ENCODE peak calls at places on chromosomes 3 and 15, in five cellular contexts. P is amygdala, H is AML-193, N is fibroblast of lung, E is germinal center. O is an unnamed sample.

GRCh38 chr15:56857828-56858227 is 60.6 kb upstream of the TCF12 start:
- DNase-seq in H (no peak), E (no peak), N (no peak), P (no peak), O (no peak)

GRCh38 chr3:123695152-123695551 is 110.3 kb upstream of the HACD2 start:
- DNase-seq in E (no peak), P (no peak), N (no peak), H (no peak), O (no peak)

GRCh38 chr15:31268108-31268501 is 58.5 kb upstream of the KLF13 start:
- DNase-seq in E (no peak), P (no peak), N (no peak), H (peak; percentile 74), O (no peak)

GRCh38 chr15:81195339-81195864 is 1.3 kb upstream of the IL16 start:
- DNase-seq in N (no peak), H (no peak), E (no peak), P (no peak), O (no peak)

GRCh38 chr15:71334434-71334833 is 219.2 kb downstream of the THSD4 start:
- DNase-seq in P (no peak), E (no peak), H (no peak), N (no peak), O (no peak)

GRCh38 chr3:124428372-124429128 is 301.7 kb upstream of the UMPS start:
- DNase-seq in N (peak; percentile 17), H (no peak), E (no peak), P (no peak), O (no peak)

GRCh38 chr3:13079051-13079450 is 5.8 kb upstream of the IQSEC1 start:
- DNase-seq in N (no peak), P (no peak), H (no peak), E (no peak), O (no peak)

GRCh38 chr3:61030469-61031035 is 220.7 kb downstream of the FHIT start:
- DNase-seq in N (peak; percentile 43), P (no peak), H (no peak), E (no peak), O (no peak)

GRCh38 chr15:90002428-90002844 is 1.3 kb downstream of the ZNF710 start:
- DNase-seq in N (peak; percentile 57), E (peak; percentile 57), H (peak; percentile 13), P (no peak), O (peak; percentile 47)

GRCh38 chr3:123068227-123069020 is 1.6 kb downstream of the PDIA5 start:
- DNase-seq in N (no peak), H (no peak), E (no peak), P (no peak), O (no peak)

GRCh38 chr3:64000446-64001055 is 22.7 kb downstream of the PSMD6 start:
- DNase-seq in N (peak; percentile 29), P (no peak), H (no peak), E (no peak), O (no peak)

GRCh38 chr3:165459924-165460540 is 263.8 kb upstream of the SLITRK3 start:
- DNase-seq in P (no peak), E (no peak), N (no peak), H (no peak), O (no peak)